ENCODE peak calls at places on chromosome 21, in six cellular contexts. Z is mucosa of descending colon, W is HuH-7, T is GM04504, K is NAMALWA, C is keratinocyte. H is an unnamed sample.

GRCh38 chr21:16426936-16427335 is 697.2 kb downstream of the USP25 start:
- DNase-seq in Z (no peak), W (no peak), T (no peak), K (no peak), C (no peak), H (no peak)

GRCh38 chr21:29346281-29346680 is 47.6 kb downstream of the BACH1 start:
- DNase-seq in Z (no peak), W (no peak), T (no peak), K (no peak), C (no peak), H (no peak)

GRCh38 chr21:30216041-30216723 is at the start of gene CLDN8:
- DNase-seq in Z (no peak), W (no peak), T (no peak), K (no peak), C (no peak), H (no peak)

GRCh38 chr21:30710499-30710898 is 8.1 kb downstream of the KRTAP21-3 start:
- DNase-seq in Z (no peak), W (no peak), T (no peak), K (no peak), C (peak), H (no peak)

GRCh38 chr21:26777166-26777565 is 68.0 kb downstream of the ADAMTS1 start:
- DNase-seq in Z (no peak), W (no peak), T (no peak), K (no peak), C (no peak), H (no peak)

GRCh38 chr21:46096596-46096981 is 1.3 kb upstream of the COL6A2 start:
- DNase-seq in Z (peak), W (no peak), T (no peak), K (no peak), C (no peak), H (no peak)

GRCh38 chr21:16194851-16195251 is 465.1 kb downstream of the USP25 start:
- DNase-seq in Z (no peak), W (no peak), T (no peak), K (no peak), C (no peak), H (peak)

GRCh38 chr21:43301424-43302355 is 125.2 kb downstream of the SIK1 start:
- DNase-seq in Z (peak), W (no peak), T (no peak), K (no peak), C (no peak), H (no peak)

GRCh38 chr21:41321211-41321907 is 4.8 kb downstream of the FAM3B start:
- DNase-seq in Z (no peak), W (no peak), T (no peak), K (peak), C (no peak), H (no peak)

GRCh38 chr21:28775071-28775470 is 217.6 kb downstream of the LTN1 start:
- DNase-seq in Z (no peak), W (no peak), T (no peak), K (no peak), C (no peak), H (no peak)

GRCh38 chr21:41169258-41169576 is 1.3 kb downstream of the BACE2 start:
- DNase-seq in Z (no peak), W (no peak), T (no peak), K (no peak), C (no peak), H (no peak)

GRCh38 chr21:37407719-37408455 is 41.3 kb downstream of the DYRK1A start:
- DNase-seq in Z (no peak), W (peak), T (no peak), K (no peak), C (no peak), H (no peak)

GRCh38 chr21:45357436-45358260 is 47.3 kb upstream of the COL18A1 start:
- DNase-seq in Z (peak), W (no peak), T (no peak), K (no peak), C (no peak), H (no peak)

GRCh38 chr21:46153259-46154154 is 1.9 kb downstream of the FTCD start:
- DNase-seq in Z (peak), W (peak), T (no peak), K (peak), C (no peak), H (no peak)

GRCh38 chr21:43609501-43610340 is 49.6 kb downstream of the HSF2BP start:
- DNase-seq in Z (peak), W (peak), T (no peak), K (no peak), C (no peak), H (no peak)

GRCh38 chr21:44612669-44613229 is 870 bp downstream of the KRTAP10-8 start:
- DNase-seq in Z (peak), W (no peak), T (no peak), K (no peak), C (no peak), H (no peak)

GRCh38 chr21:33857846-33858671 is 57.5 kb downstream of the ATP5PO start:
- DNase-seq in Z (no peak), W (no peak), T (no peak), K (no peak), C (no peak), H (no peak)

GRCh38 chr21:44548922-44549321 is 2.4 kb downstream of the KRTAP10-2 start:
- DNase-seq in Z (no peak), W (no peak), T (no peak), K (no peak), C (no peak), H (no peak)

GRCh38 chr21:26007911-26008579 is 162.5 kb downstream of the APP start:
- DNase-seq in Z (no peak), W (no peak), T (peak), K (no peak), C (no peak), H (no peak)

GRCh38 chr21:36852864-36853263 is 113.6 kb downstream of the HLCS start:
- DNase-seq in Z (no peak), W (no peak), T (no peak), K (no peak), C (no peak), H (no peak)